ENCODE peak calls at places on chromosomes 11 and 22, in six cellular contexts. I is NCI-H1105, L is tibial nerve, U is neuronal stem cell, M is EL, D is hippocampal formation. T is an unnamed sample.

GRCh38 chr11:76241243-76242000 is 35.1 kb upstream of the WNT11 start:
- DNase-seq in I (no peak), D (no peak), L (no peak), M (no peak), U (no peak), T (no peak)

GRCh38 chr11:48341466-48341865 is 16.7 kb downstream of the OR4C3 start:
- DNase-seq in D (no peak), U (no peak), L (no peak), I (no peak), M (no peak), T (peak; percentile 30)

GRCh38 chr11:35580397-35580781 is 37.9 kb upstream of the FJX1 start:
- DNase-seq in U (no peak), I (no peak), L (no peak), M (no peak), D (no peak), T (no peak)

GRCh38 chr11:45087301-45087700 is 59.1 kb upstream of the PRDM11 start:
- DNase-seq in I (no peak), L (no peak), U (no peak), M (no peak), D (no peak), T (no peak)

GRCh38 chr11:11445441-11446185 is 92.6 kb upstream of the CSNK2A3 start:
- DNase-seq in U (no peak), L (no peak), D (no peak), M (no peak), I (no peak), T (no peak)

GRCh38 chr11:119424775-119425174 is 1.8 kb upstream of the THY1 start:
- DNase-seq in I (no peak), U (no peak), M (no peak), D (no peak), L (no peak), T (no peak)

GRCh38 chr11:17369094-17369493 is 17.5 kb downstream of the NCR3LG1 start:
- DNase-seq in I (no peak), D (no peak), M (no peak), U (no peak), L (no peak), T (no peak)

GRCh38 chr22:45453764-45454163 is 40.3 kb downstream of the RIBC2 start:
- DNase-seq in U (no peak), D (no peak), I (no peak), M (no peak), L (peak; percentile 46), T (no peak)

GRCh38 chr11:30244255-30244654 is 13.4 kb downstream of the FSHB start:
- DNase-seq in M (peak; percentile 57), U (no peak), D (no peak), L (no peak), I (no peak), T (no peak)

GRCh38 chr11:64594159-64594939 is 3.3 kb downstream of the SLC22A12 start:
- DNase-seq in D (no peak), U (no peak), L (no peak), M (no peak), I (no peak), T (no peak)

GRCh38 chr11:61616443-61616842 is 35.6 kb upstream of the SYT7 start:
- DNase-seq in I (no peak), M (peak; percentile 54), L (no peak), U (no peak), D (no peak), T (no peak)

T was measured in immature natural killer cell.